ENCODE peak calls at places on chromosome 15, in six cellular contexts. A, E, M, I, N and W are unnamed samples.

GRCh38 chr15:90231028-90232017 is 2.4 kb downstream of the CIB1 start:
- DNase-seq in A (no peak), E (no peak), M (peak), I (no peak), N (no peak), W (no peak)

GRCh38 chr15:44009056-44009455 is 182.3 kb downstream of the WDR76 start:
- DNase-seq in A (peak), E (peak), M (no peak), I (peak), N (no peak), W (no peak)

GRCh38 chr15:70220444-70220937 is 122.8 kb upstream of the TLE3 start:
- DNase-seq in A (no peak), E (no peak), M (no peak), I (no peak), N (no peak), W (no peak)

GRCh38 chr15:84582583-84583157 is 18.1 kb upstream of the ZSCAN2 start:
- DNase-seq in A (no peak), E (no peak), M (no peak), I (no peak), N (no peak), W (no peak)

GRCh38 chr15:41980654-41981323 is 8.4 kb upstream of the EHD4 start:
- DNase-seq in A (no peak), E (peak), M (no peak), I (no peak), N (no peak), W (no peak)

GRCh38 chr15:78382114-78382886 is 42.1 kb downstream of the CRABP1 start:
- DNase-seq in A (no peak), E (no peak), M (no peak), I (no peak), N (no peak), W (no peak)

GRCh38 chr15:70051948-70052633 is 45.6 kb downstream of the TLE3 start:
- DNase-seq in A (no peak), E (no peak), M (no peak), I (no peak), N (no peak), W (no peak)

GRCh38 chr15:72237286-72238224 is 6.6 kb upstream of the PKM start:
- DNase-seq in A (peak), E (peak), M (no peak), I (peak), N (no peak), W (peak)

GRCh38 chr15:48702569-48703239 is 57.2 kb upstream of the FBN1 start:
- DNase-seq in A (no peak), E (no peak), M (no peak), I (no peak), N (no peak), W (no peak)